ENCODE peak calls at places on chromosomes 4 and X, in nine cellular contexts. One of them, this sample, is unnamed.

GRCh38 chr4:54513231-54513630 is 144.5 kb upstream of the KIT start:
- DNase-seq in psoas muscle: peak; percentile 31
- DNase-seq in tibial artery: peak; percentile 31
- DNase-seq in tibial nerve: no peak
- DNase-seq in endodermal cell: no peak
- DNase-seq in lung: no peak
- DNase-seq in left lung: no peak
- DNase-seq in pancreas: no peak
- DNase-seq in colonic mucosa: no peak
- DNase-seq in this sample: no peak

GRCh38 chr4:130356873-130357272 is 1260.9 kb downstream of the C4orf33 start:
- DNase-seq in psoas muscle: no peak
- DNase-seq in tibial artery: no peak
- DNase-seq in tibial nerve: no peak
- DNase-seq in endodermal cell: no peak
- DNase-seq in lung: no peak
- DNase-seq in left lung: no peak
- DNase-seq in pancreas: no peak
- DNase-seq in colonic mucosa: no peak
- DNase-seq in this sample: no peak

GRCh38 chr4:93183589-93183988 is 645.0 kb upstream of the ATOH1 start:
- DNase-seq in psoas muscle: no peak
- DNase-seq in tibial artery: no peak
- DNase-seq in tibial nerve: no peak
- DNase-seq in endodermal cell: no peak
- DNase-seq in lung: no peak
- DNase-seq in left lung: no peak
- DNase-seq in pancreas: no peak
- DNase-seq in colonic mucosa: no peak
- DNase-seq in this sample: no peak

GRCh38 chr4:152422817-152423320 is 113.0 kb downstream of the FBXW7 start:
- DNase-seq in psoas muscle: no peak
- DNase-seq in tibial artery: no peak
- DNase-seq in tibial nerve: no peak
- DNase-seq in endodermal cell: no peak
- DNase-seq in lung: no peak
- DNase-seq in left lung: no peak
- DNase-seq in pancreas: no peak
- DNase-seq in colonic mucosa: no peak
- DNase-seq in this sample: no peak

GRCh38 chrX:10213716-10214115 is 56.9 kb downstream of the CLCN4 start:
- DNase-seq in psoas muscle: no peak
- DNase-seq in tibial artery: no peak
- DNase-seq in tibial nerve: no peak
- DNase-seq in endodermal cell: no peak
- DNase-seq in lung: no peak
- DNase-seq in left lung: no peak
- DNase-seq in pancreas: no peak
- DNase-seq in colonic mucosa: no peak
- DNase-seq in this sample: no peak

GRCh38 chrX:152817082-152817744 is 13.3 kb downstream of the CETN2 start:
- DNase-seq in psoas muscle: no peak
- DNase-seq in tibial artery: no peak
- DNase-seq in tibial nerve: no peak
- DNase-seq in endodermal cell: peak; percentile 72
- DNase-seq in lung: no peak
- DNase-seq in left lung: no peak
- DNase-seq in pancreas: no peak
- DNase-seq in colonic mucosa: peak; percentile 27
- DNase-seq in this sample: peak; percentile 24

GRCh38 chrX:82748901-82749505 is 759.1 kb upstream of the POU3F4 start:
- DNase-seq in psoas muscle: no peak
- DNase-seq in tibial artery: no peak
- DNase-seq in tibial nerve: no peak
- DNase-seq in endodermal cell: no peak
- DNase-seq in lung: no peak
- DNase-seq in left lung: no peak
- DNase-seq in pancreas: no peak
- DNase-seq in colonic mucosa: no peak
- DNase-seq in this sample: no peak

GRCh38 chr4:85787133-85787532 is 312.2 kb downstream of the ARHGAP24 start:
- DNase-seq in psoas muscle: no peak
- DNase-seq in tibial artery: no peak
- DNase-seq in tibial nerve: no peak
- DNase-seq in endodermal cell: no peak
- DNase-seq in lung: no peak
- DNase-seq in left lung: no peak
- DNase-seq in pancreas: no peak
- DNase-seq in colonic mucosa: no peak
- DNase-seq in this sample: no peak

GRCh38 chr4:7857238-7857701 is 82.4 kb downstream of the AFAP1 start:
- DNase-seq in psoas muscle: peak; percentile 35
- DNase-seq in tibial artery: no peak
- DNase-seq in tibial nerve: no peak
- DNase-seq in endodermal cell: no peak
- DNase-seq in lung: no peak
- DNase-seq in left lung: no peak
- DNase-seq in pancreas: no peak
- DNase-seq in colonic mucosa: no peak
- DNase-seq in this sample: no peak

GRCh38 chr4:73780243-73780642 is 39.9 kb downstream of the CXCL8 start:
- DNase-seq in psoas muscle: no peak
- DNase-seq in tibial artery: no peak
- DNase-seq in tibial nerve: no peak
- DNase-seq in endodermal cell: no peak
- DNase-seq in lung: no peak
- DNase-seq in left lung: no peak
- DNase-seq in pancreas: no peak
- DNase-seq in colonic mucosa: no peak
- DNase-seq in this sample: no peak

DNA sequence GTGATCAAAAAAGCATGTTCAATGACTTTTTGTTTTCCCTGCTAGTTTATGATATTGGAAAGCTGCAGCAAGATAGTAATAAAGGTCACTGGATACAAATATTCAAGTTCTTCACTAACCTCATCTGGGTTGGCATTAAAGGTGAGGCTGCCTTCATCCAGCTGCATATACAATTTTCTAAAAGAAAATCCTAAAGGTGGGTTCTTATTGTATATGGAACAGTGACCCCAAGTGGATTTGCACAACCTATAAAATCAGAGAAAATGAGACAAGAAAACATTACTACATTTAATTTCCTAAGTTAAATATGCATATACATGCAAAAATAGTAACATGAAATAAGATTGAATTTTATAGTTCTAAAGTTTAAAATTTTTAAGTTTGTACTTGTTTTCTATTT is 23.9 kb downstream of the FBXO8 start:
- DNase-seq in psoas muscle: no peak
- DNase-seq in tibial artery: no peak
- DNase-seq in tibial nerve: no peak
- DNase-seq in endodermal cell: no peak
- DNase-seq in lung: no peak
- DNase-seq in left lung: no peak
- DNase-seq in pancreas: no peak
- DNase-seq in colonic mucosa: no peak
- DNase-seq in this sample: no peak
- TF ChIP-seq CTCF in psoas muscle: no peak
- TF ChIP-seq CTCF in tibial artery: no peak
- TF ChIP-seq CTCF in tibial nerve: no peak
- TF ChIP-seq CTCF in endodermal cell: no peak
- TF ChIP-seq CTCF in lung: no peak
- TF ChIP-seq CTCF in left lung: no peak
- TF ChIP-seq CTCF in pancreas: no peak
- TF ChIP-seq CTCF in colonic mucosa: no peak
- TF ChIP-seq CTCF in this sample: no peak

GRCh38 chr4:136637071-136637777 is 895.1 kb downstream of the PCDH18 start:
- DNase-seq in psoas muscle: no peak
- DNase-seq in tibial artery: no peak
- DNase-seq in tibial nerve: no peak
- DNase-seq in endodermal cell: peak; percentile 86
- DNase-seq in lung: no peak
- DNase-seq in left lung: peak; percentile 62
- DNase-seq in pancreas: no peak
- DNase-seq in colonic mucosa: no peak
- DNase-seq in this sample: peak; percentile 60
- H3K36me3 ChIP-seq in psoas muscle: no peaks in the 10 kb centered on the region
- H3K36me3 ChIP-seq in tibial artery: no peaks in the 10 kb centered on the region
- H3K36me3 ChIP-seq in tibial nerve: no peaks in the 10 kb centered on the region
- H3K36me3 ChIP-seq in endodermal cell: no peaks in the 10 kb centered on the region
- H3K36me3 ChIP-seq in lung: no peaks in the 10 kb centered on the region
- H3K36me3 ChIP-seq in left lung: no peaks in the 10 kb centered on the region
- H3K36me3 ChIP-seq in pancreas: no peaks in the 10 kb centered on the region
- H3K36me3 ChIP-seq in colonic mucosa: no peaks in the 10 kb centered on the region
- H3K36me3 ChIP-seq in this sample: no peaks in the 10 kb centered on the region

GRCh38 chrX:1390621-1391369 is 1.1 kb downstream of the SLC25A6 start:
- DNase-seq in psoas muscle: peak; percentile 23
- DNase-seq in tibial artery: peak; percentile 20
- DNase-seq in tibial nerve: no peak
- DNase-seq in endodermal cell: peak; percentile 30
- DNase-seq in lung: no peak
- DNase-seq in left lung: peak; percentile 61
- DNase-seq in pancreas: peak; percentile 61
- DNase-seq in colonic mucosa: no peak
- DNase-seq in this sample: peak; percentile 53
- H3K4me3 ChIP-seq in psoas muscle: peak overlapping the region; percentile 96
- H3K4me3 ChIP-seq in tibial artery: peak overlapping the region; percentile 89
- H3K4me3 ChIP-seq in tibial nerve: peak overlapping the region; percentile 100
- H3K4me3 ChIP-seq in endodermal cell: peak overlapping the region; percentile 98
- H3K4me3 ChIP-seq in lung: peak overlapping the region; percentile 80
- H3K4me3 ChIP-seq in left lung: peak overlapping the region; percentile 99
- H3K4me3 ChIP-seq in pancreas: peak overlapping the region; percentile 99
- H3K4me3 ChIP-seq in colonic mucosa: peak overlapping the region; percentile 93
- H3K4me3 ChIP-seq in this sample: peak overlapping the region; percentile 94

GRCh38 chr4:22463179-22463578 is 52.7 kb downstream of the ADGRA3 start:
- DNase-seq in psoas muscle: no peak
- DNase-seq in tibial artery: no peak
- DNase-seq in tibial nerve: no peak
- DNase-seq in endodermal cell: peak; percentile 54
- DNase-seq in lung: no peak
- DNase-seq in left lung: no peak
- DNase-seq in pancreas: no peak
- DNase-seq in colonic mucosa: no peak
- DNase-seq in this sample: no peak
- TF ChIP-seq CTCF in psoas muscle: no peak
- TF ChIP-seq CTCF in tibial artery: no peak
- TF ChIP-seq CTCF in tibial nerve: no peak
- TF ChIP-seq CTCF in endodermal cell: peak; percentile 44
- TF ChIP-seq CTCF in lung: no peak
- TF ChIP-seq CTCF in left lung: no peak
- TF ChIP-seq CTCF in pancreas: no peak
- TF ChIP-seq CTCF in colonic mucosa: no peak
- TF ChIP-seq CTCF in this sample: no peak